ENCODE peak calls at places on chromosomes 6 and 20, in four cellular contexts. A is K562, S is H1, I is HepG2. G is an unnamed sample.
A peak's percentile ranks its signal among the peaks of the same experiment; 100 is the strongest.

GRCh38 chr6:127367023-127367375 is 23.6 kb upstream of the ECHDC1 start:
- DNase-seq in A (no peak), S (no peak), I (no peak), G (no peak)

GRCh38 chr20:10639762-10640556 is 33.8 kb downstream of the JAG1 start:
- DNase-seq in A (no peak), S (no peak), I (no peak), G (no peak)

GRCh38 chr6:92688328-92688727 is 731.0 kb downstream of the EPHA7 start:
- DNase-seq in A (no peak), S (no peak), I (no peak), G (peak; percentile 9)

GRCh38 chr6:42369568-42369967 is 82.2 kb downstream of the TRERF1 start:
- DNase-seq in A (peak; percentile 61), S (no peak), I (no peak), G (no peak)

GRCh38 chr6:7137335-7138106 is 29.8 kb downstream of the RREB1 start:
- DNase-seq in A (peak; percentile 53), S (no peak), I (no peak), G (peak; percentile 37)

GRCh38 chr20:35891375-35891774 is 62.9 kb downstream of the SCAND1 start:
- DNase-seq in A (no peak), S (no peak), I (no peak), G (no peak)

GRCh38 chr6:34938268-34938667 is 49.2 kb downstream of the ANKS1A start:
- DNase-seq in A (no peak), S (no peak), I (no peak), G (no peak)

GRCh38 chr6:161228096-161228495 is 45.8 kb downstream of the AGPAT4 start:
- DNase-seq in A (no peak), S (no peak), I (no peak), G (no peak)

GRCh38 chr6:33620584-33621395 is at the start of gene ITPR3:
- DNase-seq in A (peak; percentile 95), S (no peak), I (no peak), G (peak; percentile 53)

GRCh38 chr6:29737707-29738630 is 14.7 kb downstream of the HLA-F start:
- DNase-seq in A (peak; percentile 58), S (no peak), I (peak; percentile 75), G (peak; percentile 62)

GRCh38 chr6:164069352-164070022 is 655.0 kb downstream of the QKI start:
- DNase-seq in A (no peak), S (no peak), I (no peak), G (peak; percentile 64)

GRCh38 chr6:75201901-75202672 is 3.8 kb downstream of the COL12A1 start:
- DNase-seq in A (no peak), S (no peak), I (no peak), G (peak; percentile 46)

GRCh38 chr6:90080876-90081464 is 186.7 kb downstream of the GJA10 start:
- DNase-seq in A (no peak), S (no peak), I (no peak), G (no peak)

GRCh38 chr20:15419856-15420255 is 1082.4 kb upstream of the FLRT3 start:
- DNase-seq in A (no peak), S (no peak), I (no peak), G (no peak)

GRCh38 chr20:49132995-49133451 is 55.1 kb downstream of the STAU1 start:
- DNase-seq in A (peak; percentile 40), S (no peak), I (peak; percentile 83), G (peak; percentile 76)

GRCh38 chr20:47699804-47700203 is 85.5 kb downstream of the SULF2 start:
- DNase-seq in A (no peak), S (no peak), I (no peak), G (no peak)

GRCh38 chr6:138577151-138577915 is 78.0 kb upstream of the NHSL1 start:
- DNase-seq in A (no peak), S (no peak), I (no peak), G (no peak)

GRCh38 chr20:35106827-35107380 is 14.3 kb upstream of the TRPC4AP start:
- DNase-seq in A (no peak), S (no peak), I (no peak), G (no peak)

GRCh38 chr20:35055445-35056276 is 36.9 kb downstream of the TRPC4AP start:
- DNase-seq in A (no peak), S (no peak), I (no peak), G (no peak)

GRCh38 chr20:52060794-52061714 is 130.5 kb downstream of the ZFP64 start:
- DNase-seq in A (no peak), S (no peak), I (peak; percentile 71), G (peak; percentile 82)

GRCh38 chr6:101393291-101394251 is at the start of gene GRIK2:
- DNase-seq in A (peak; percentile 14), S (no peak), I (no peak), G (peak; percentile 2)

GRCh38 chr6:134247271-134247833 is 70.6 kb downstream of the SGK1 start:
- DNase-seq in A (no peak), S (no peak), I (no peak), G (no peak)

GRCh38 chr6:19892250-19892649 is 55.1 kb downstream of the ID4 start:
- DNase-seq in A (no peak), S (no peak), I (no peak), G (no peak)

GRCh38 chr20:49668181-49668877 is 45.3 kb downstream of the B4GALT5 start:
- DNase-seq in A (peak; percentile 92), S (no peak), I (no peak), G (no peak)

GRCh38 chr6:35777356-35778102 is 1.1 kb downstream of the CLPSL2 start:
- DNase-seq in A (no peak), S (no peak), I (no peak), G (no peak)

GRCh38 chr6:109291893-109292292 is 90.4 kb downstream of the CD164 start:
- DNase-seq in A (no peak), S (no peak), I (no peak), G (no peak)

GRCh38 chr6:5135783-5136376 is 50.7 kb downstream of the PPP1R3G start:
- DNase-seq in A (peak; percentile 62), S (no peak), I (peak; percentile 48), G (peak; percentile 55)

GRCh38 chr20:64083380-64084208 is 604 bp downstream of the LKAAEAR1 start:
- DNase-seq in A (peak; percentile 90), S (no peak), I (peak; percentile 67), G (peak; percentile 65)
- TF ChIP-seq EZH2 in A (no peak), S (no peak), I (no peak), G (no peak)

GRCh38 chr6:79699606-79700005 is 68.5 kb downstream of the SH3BGRL2 start:
- DNase-seq in A (no peak), S (no peak), I (no peak), G (no peak)

GRCh38 chr6:79697430-79697829 is 66.3 kb downstream of the SH3BGRL2 start:
- DNase-seq in A (no peak), S (no peak), I (no peak), G (no peak)

GRCh38 chr6:79694156-79694555 is 63.0 kb downstream of the SH3BGRL2 start:
- DNase-seq in A (no peak), S (no peak), I (no peak), G (no peak)

DNA sequence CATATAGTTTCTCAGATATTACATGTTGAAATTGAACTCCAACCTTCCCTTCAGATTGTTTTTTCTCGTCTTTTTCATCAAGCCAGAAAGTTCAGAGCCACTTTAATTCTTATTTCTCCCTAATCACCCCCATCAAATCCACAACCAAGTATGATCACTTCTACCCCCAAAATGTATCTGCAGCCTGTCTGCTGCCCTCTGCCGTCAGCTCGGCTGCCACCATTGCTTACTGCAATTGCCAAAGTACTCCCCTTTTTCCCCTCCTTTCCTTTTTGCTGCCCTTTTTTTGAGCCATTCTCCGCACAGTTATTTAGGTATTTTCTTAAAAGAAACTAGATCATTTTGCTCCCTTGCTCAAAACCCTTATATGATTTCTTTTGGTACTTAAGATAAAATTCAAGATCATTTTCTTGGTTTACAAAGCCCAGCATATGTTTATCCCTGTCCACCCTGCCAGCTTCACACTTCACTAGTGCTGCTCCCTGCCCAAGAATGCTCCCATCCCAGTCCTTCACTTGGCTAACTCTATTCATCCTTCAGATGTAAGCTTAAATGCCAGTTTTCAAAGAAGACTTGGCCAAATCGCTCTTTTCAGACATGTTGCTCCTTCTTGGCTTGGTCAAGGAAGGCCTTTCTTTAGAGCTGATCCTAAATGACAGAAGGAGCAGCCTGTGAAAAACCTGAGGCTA is 63.6 kb downstream of the SH3BGRL2 start:
- DNase-seq in A (no peak), S (no peak), I (no peak), G (no peak)
- H3K4me3 ChIP-seq in A (no peak overlapping the region), S (no peak overlapping the region), I (no peak overlapping the region), G (no peak overlapping the region)

DNA sequence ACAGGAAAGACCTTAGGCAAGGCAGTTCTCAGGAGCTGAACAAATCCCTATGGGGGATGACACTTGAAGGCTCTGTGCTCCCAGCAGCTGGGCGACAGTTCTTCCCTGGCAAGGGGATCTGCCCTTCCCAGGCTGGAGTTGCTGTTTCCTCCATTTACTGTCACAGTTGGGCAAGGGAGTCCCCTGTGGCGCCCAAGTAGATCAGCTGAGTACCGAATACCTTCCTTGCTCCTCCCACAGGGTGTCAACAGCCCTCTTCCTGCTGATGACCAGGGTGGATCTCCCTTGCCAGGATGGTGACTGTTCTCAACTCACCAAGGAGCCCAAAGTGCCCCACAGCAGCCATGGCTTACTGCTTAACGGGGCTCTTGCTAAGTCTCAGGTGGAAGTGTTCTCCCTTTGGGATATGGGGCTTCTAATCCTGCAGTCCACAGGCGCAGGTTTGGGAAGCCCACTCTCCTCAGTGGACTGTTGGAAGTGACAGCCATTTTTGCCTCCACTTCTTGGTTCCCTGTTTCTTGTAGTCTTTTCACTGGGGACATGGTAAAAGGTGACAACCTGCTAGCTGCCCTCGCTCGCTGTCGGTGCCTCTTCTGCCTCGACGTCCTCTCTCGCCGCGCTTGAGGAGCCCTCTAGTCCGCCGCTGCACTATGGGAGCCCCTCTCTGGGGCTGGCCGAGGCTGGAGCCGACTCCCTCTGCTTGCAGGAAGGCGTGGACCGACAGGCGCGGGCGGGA is 5.7 kb upstream of the PSMG4 start:
- DNase-seq in A (no peak), S (no peak), I (no peak), G (no peak)
- TF ChIP-seq JUN in A (no peak), S (no peak), I (no peak), G (no peak)

DNA sequence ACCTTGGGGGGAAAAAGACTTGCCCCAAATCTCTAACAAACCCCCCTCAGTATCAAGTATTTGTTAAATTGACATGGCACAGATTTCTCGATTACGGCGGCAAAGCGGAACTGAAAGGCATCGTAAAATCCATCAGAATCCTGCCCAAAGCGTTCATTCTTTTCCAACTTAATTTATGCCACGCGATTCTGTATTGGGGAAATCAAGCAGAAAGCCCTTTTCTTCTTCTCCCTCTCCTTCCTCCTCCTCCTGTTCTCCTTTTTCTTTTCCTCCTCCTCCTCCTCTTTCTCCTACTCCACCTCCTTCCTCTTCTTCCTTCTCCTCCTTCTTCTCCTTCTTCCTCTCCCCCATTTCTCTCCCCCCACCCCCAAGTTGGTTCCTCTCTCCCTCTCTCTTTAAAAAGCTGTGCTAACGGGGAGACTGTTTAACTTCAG is 2.5 kb upstream of the DLL1 start:
- DNase-seq in A (no peak), S (no peak), I (no peak), G (no peak)
- TF ChIP-seq EZH2 in A (no peak), S (peak; percentile 11), I (no peak), G (no peak)